ENCODE peak calls at places on chromosomes 11 and 22, in six cellular contexts. F is BE2C, C is sigmoid colon, Y is osteocyte, E is AG09309, U is GM20000. R is an unnamed sample.

GRCh38 chr22:23608583-23608982 is 23.5 kb downstream of the DRICH1 start:
- DNase-seq in E (no peak), Y (no peak), C (no peak), U (no peak), F (no peak), R (peak; percentile 85)

GRCh38 chr11:31692466-31692865 is 118.7 kb downstream of the PAX6 start:
- DNase-seq in U (no peak), E (no peak), C (no peak), F (no peak), Y (no peak), R (no peak)

GRCh38 chr11:12170984-12171383 is 60.6 kb downstream of the MICAL2 start:
- DNase-seq in Y (no peak), U (no peak), F (no peak), C (peak; percentile 81), E (no peak), R (no peak)

GRCh38 chr22:24554316-24555159 is at the start of gene GUCD1:
- DNase-seq in Y (no peak), C (no peak), E (no peak), U (peak; percentile 51), F (no peak), R (peak; percentile 46)

GRCh38 chr11:42273977-42274376 is 814.5 kb upstream of the LRRC4C start:
- DNase-seq in Y (no peak), C (no peak), U (no peak), F (no peak), E (no peak), R (no peak)

GRCh38 chr11:16606784-16607674 is 131.4 kb upstream of the C11orf58 start:
- DNase-seq in F (no peak), Y (no peak), C (peak; percentile 67), U (peak; percentile 19), E (no peak), R (peak; percentile 71)

GRCh38 chr11:13052130-13052541 is 43.0 kb downstream of the RASSF10 start:
- DNase-seq in F (peak; percentile 19), U (no peak), Y (no peak), E (no peak), C (no peak), R (no peak)

GRCh38 chr11:134889832-134890231 is 477.8 kb upstream of the B3GAT1 start:
- DNase-seq in C (no peak), U (no peak), Y (peak; percentile 44), F (no peak), E (no peak), R (no peak)

GRCh38 chr11:43987384-43988039 is 45.1 kb downstream of the C11orf96 start:
- DNase-seq in Y (no peak), U (no peak), F (peak; percentile 51), E (peak; percentile 80), C (peak; percentile 96), R (peak; percentile 35)

GRCh38 chr11:47591764-47592163 is 2.4 kb downstream of the C1QTNF4 start:
- DNase-seq in U (peak; percentile 69), Y (no peak), E (no peak), C (no peak), F (no peak), R (peak; percentile 39)

GRCh38 chr11:76329084-76329648 is 51.8 kb downstream of the THAP12 start:
- DNase-seq in E (no peak), F (no peak), Y (peak; percentile 75), U (no peak), C (no peak), R (no peak)

GRCh38 chr22:46071451-46072029 is 78.8 kb upstream of the PPARA start:
- DNase-seq in F (peak; percentile 96), Y (peak; percentile 96), E (peak; percentile 84), C (peak; percentile 97), U (no peak), R (peak; percentile 50)

GRCh38 chr22:31378123-31378522 is 21.3 kb upstream of the DRG1 start:
- DNase-seq in F (no peak), U (no peak), E (peak; percentile 39), Y (no peak), C (no peak), R (no peak)

GRCh38 chr22:40031766-40032470 is 37.2 kb downstream of the FAM83F start:
- DNase-seq in Y (no peak), U (no peak), F (no peak), E (no peak), C (peak; percentile 62), R (no peak)

GRCh38 chr11:123302751-123303195 is 107.7 kb upstream of the CLMP start:
- DNase-seq in C (no peak), E (peak; percentile 46), U (peak; percentile 75), F (no peak), Y (no peak), R (no peak)

GRCh38 chr11:6898911-6899310 is 6.6 kb upstream of the OR2D2 start:
- DNase-seq in F (no peak), Y (no peak), U (no peak), E (no peak), C (no peak), R (no peak)

GRCh38 chr11:82890941-82891340 is 9.3 kb downstream of the PRCP start:
- DNase-seq in E (no peak), C (no peak), F (no peak), Y (no peak), U (no peak), R (no peak)

DNA sequence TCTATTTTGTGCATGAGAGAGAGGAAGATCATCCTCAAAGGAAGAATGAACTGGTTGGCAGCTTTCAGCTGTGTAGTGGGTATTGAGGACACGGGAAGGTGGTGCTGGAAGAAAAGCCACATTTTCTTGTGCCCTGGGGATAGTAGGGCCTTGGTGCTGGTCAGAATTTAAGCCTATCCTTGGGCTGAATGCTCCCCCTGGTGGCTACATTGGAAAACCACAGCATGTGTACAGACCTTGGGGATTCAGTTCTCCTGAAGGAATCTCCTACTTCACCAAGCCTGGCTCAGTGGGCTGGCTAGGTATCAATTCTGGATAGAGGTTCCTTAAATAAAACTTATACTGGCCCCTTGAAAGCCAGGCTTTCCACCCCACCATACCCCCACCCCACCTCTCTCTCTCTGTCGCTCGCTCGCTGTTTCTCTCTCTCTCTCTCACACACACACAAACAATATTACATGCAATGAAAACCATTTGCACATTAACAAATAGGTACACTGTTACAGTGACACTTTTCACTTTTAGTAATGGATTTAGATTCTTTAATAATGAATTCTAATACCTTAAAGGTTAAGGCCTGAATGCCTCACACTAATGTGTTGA is 2.8 kb upstream of the OR51M1 start:
- DNase-seq in F (peak; percentile 30), C (no peak), Y (no peak), E (no peak), U (peak; percentile 52), R (peak; percentile 66)
- TF ChIP-seq CTCF in F (peak; percentile 67), C (peak; percentile 27), Y (peak; percentile 85), E (peak; percentile 90), U (peak; percentile 63), R (peak; percentile 79)

DNA sequence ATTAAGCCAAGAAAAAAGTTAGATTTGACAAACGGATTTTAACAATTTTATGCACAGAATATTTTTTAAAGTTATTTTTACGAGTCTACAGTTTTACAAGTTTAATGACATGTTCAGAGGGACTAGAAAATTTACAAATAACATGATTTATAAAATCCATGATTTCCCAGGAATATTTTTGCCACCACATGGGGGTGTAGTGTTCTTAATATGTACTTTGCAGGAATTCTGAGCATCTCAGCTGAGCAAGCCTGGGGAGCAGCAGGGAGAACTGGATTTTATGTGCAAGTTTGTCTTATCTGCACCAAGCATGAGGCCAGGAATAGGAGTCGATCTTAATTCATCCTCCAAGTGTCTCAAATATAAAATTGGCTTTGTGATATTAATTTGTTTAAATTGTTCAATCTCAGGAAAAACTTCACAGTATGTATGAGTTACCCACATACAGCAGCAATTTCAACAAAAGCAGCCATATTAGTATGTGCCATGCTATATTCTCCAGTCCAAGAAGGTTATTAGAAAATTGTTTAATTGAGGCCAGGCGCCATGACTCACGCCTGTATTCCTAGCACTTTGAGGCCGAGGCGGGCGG is 826.3 kb downstream of the DLG2 start:
- DNase-seq in F (no peak), C (no peak), U (no peak), E (peak; percentile 28), Y (no peak), R (no peak)
- TF ChIP-seq CTCF in F (peak; percentile 28), C (no peak), U (no peak), E (peak; percentile 53), Y (peak; percentile 29), R (peak; percentile 38)

DNA sequence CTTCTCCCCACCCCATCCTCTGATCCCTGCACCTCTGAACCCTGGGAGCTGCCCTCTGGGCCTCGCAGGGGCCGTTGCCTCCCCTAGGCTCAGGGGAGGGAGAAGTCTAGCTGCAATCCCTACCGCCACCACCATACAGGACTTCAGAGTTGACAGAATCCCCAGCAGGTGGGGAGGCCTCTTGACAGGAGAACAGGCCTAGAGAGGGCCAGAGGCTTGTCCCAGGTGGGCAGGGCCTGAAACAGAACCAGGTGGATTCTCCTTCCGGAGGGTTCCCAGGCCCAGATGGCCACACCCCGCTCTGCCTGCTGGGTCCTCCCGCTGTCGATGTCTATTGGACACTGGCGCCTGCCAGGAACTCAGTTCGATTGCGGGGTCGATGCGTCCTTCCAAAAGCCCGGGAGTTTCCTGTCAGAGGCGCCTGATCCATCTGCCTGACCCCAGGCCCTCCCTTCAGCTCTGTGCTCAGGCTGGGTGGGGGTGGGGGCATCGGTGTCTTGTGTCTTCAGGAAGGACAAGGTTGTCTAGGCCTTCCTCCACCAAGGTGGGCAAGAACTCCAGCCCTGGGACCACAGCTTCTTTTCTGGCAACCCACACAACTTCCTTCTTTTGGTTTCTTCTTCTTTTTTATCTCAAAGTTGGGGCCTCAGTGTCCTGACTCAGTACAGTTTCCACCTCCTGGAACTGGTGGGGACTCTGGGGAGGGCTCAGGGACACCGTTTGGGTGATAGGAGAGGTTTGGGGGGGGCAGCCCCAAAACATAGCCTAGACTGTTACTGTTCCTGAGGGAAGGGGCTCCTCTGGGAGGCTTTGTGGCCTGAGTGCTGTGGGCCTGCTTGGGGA is 6.4 kb downstream of the STARD10 start:
- DNase-seq in Y (no peak), U (peak; percentile 76), E (no peak), C (no peak), F (no peak), R (no peak)
- TF ChIP-seq CTCF in Y (no peak), U (no peak), E (no peak), C (no peak), F (no peak), R (no peak)

GRCh38 chr11:40132881-40133280 is 1326.6 kb downstream of the LRRC4C start:
- DNase-seq in U (no peak), F (no peak), E (no peak), C (no peak), Y (no peak), R (no peak)

GRCh38 chr11:40133526-40133925 is 1325.9 kb downstream of the LRRC4C start:
- DNase-seq in F (no peak), E (no peak), U (no peak), Y (no peak), C (no peak), R (no peak)

GRCh38 chr11:40129276-40129675 is 1330.2 kb downstream of the LRRC4C start:
- DNase-seq in F (no peak), Y (no peak), E (no peak), C (no peak), U (peak; percentile 4), R (peak; percentile 5)

GRCh38 chr11:40134820-40135219 is 1324.6 kb downstream of the LRRC4C start:
- DNase-seq in U (no peak), E (no peak), F (no peak), C (no peak), Y (no peak), R (no peak)

GRCh38 chr11:40130427-40130826 is 1329.0 kb downstream of the LRRC4C start:
- DNase-seq in C (no peak), E (no peak), U (no peak), Y (no peak), F (peak; percentile 35), R (peak; percentile 3)
- TF ChIP-seq CTCF in C (no peak), E (no peak), U (peak; percentile 19), Y (no peak), F (peak; percentile 68), R (peak; percentile 30)

R was measured in nephron progenitor cell.